ENCODE peak calls at places on chromosomes 7 and 10, in seven cellular contexts. I, G, H, E, P, Y and U are unnamed samples.

GRCh38 chr7:139745330-139746143 is 32.3 kb downstream of the HIPK2 start:
- DNase-seq in I (no peak), G (no peak), H (peak), E (no peak), P (no peak), Y (no peak), U (no peak)

GRCh38 chr7:6380310-6381095 is 67.3 kb downstream of the DAGLB start:
- DNase-seq in I (no peak), G (no peak), H (no peak), E (peak), P (no peak), Y (no peak), U (no peak)

GRCh38 chr10:93062499-93063216 is 2.1 kb downstream of the CYP26C1 start:
- DNase-seq in I (peak), G (no peak), H (peak), E (no peak), P (no peak), Y (peak), U (peak)

GRCh38 chr7:2082357-2083038 is 150.2 kb downstream of the MAD1L1 start:
- DNase-seq in I (no peak), G (no peak), H (peak), E (peak), P (no peak), Y (no peak), U (no peak)

GRCh38 chr10:76303682-76304316 is 872.4 kb downstream of the LRMDA start:
- DNase-seq in I (peak), G (peak), H (peak), E (peak), P (peak), Y (peak), U (peak)

GRCh38 chr10:45470098-45471012 is 96.3 kb downstream of the ALOX5 start:
- DNase-seq in I (no peak), G (peak), H (peak), E (peak), P (no peak), Y (peak), U (peak)

GRCh38 chr10:130809761-130810515 is 501.6 kb downstream of the TCERG1L start:
- DNase-seq in I (no peak), G (no peak), H (no peak), E (no peak), P (no peak), Y (no peak), U (no peak)

GRCh38 chr7:107025449-107026103 is 18.9 kb upstream of the PRKAR2B start:
- DNase-seq in I (no peak), G (no peak), H (no peak), E (peak), P (no peak), Y (no peak), U (no peak)

GRCh38 chr10:132139526-132139925 is 47.2 kb upstream of the DPYSL4 start:
- DNase-seq in I (no peak), G (no peak), H (no peak), E (no peak), P (no peak), Y (no peak), U (no peak)

GRCh38 chr7:70238171-70238575 is 639.9 kb downstream of the AUTS2 start:
- DNase-seq in I (no peak), G (peak), H (no peak), E (no peak), P (peak), Y (no peak), U (no peak)

GRCh38 chr10:115830260-115830970 is 442.6 kb downstream of the GFRA1 start:
- DNase-seq in I (no peak), G (no peak), H (no peak), E (no peak), P (no peak), Y (no peak), U (no peak)

GRCh38 chr10:31477584-31477983 is 158.6 kb downstream of the ZEB1 start:
- DNase-seq in I (no peak), G (no peak), H (no peak), E (no peak), P (no peak), Y (no peak), U (no peak)

GRCh38 chr10:27742926-27743735 is 2.5 kb downstream of the MKX start:
- DNase-seq in I (peak), G (no peak), H (peak), E (no peak), P (no peak), Y (peak), U (peak)

GRCh38 chr10:70549962-70550845 is 52.3 kb downstream of the PRF1 start:
- DNase-seq in I (peak), G (peak), H (peak), E (peak), P (peak), Y (peak), U (peak)

GRCh38 chr10:32961892-32962369 is 3.9 kb upstream of the ITGB1 start:
- DNase-seq in I (no peak), G (peak), H (no peak), E (peak), P (no peak), Y (no peak), U (no peak)

GRCh38 chr7:98216941-98217622 is 5.8 kb downstream of the BHLHA15 start:
- DNase-seq in I (no peak), G (no peak), H (no peak), E (no peak), P (no peak), Y (no peak), U (no peak)

GRCh38 chr7:64874114-64874513 is 29.0 kb upstream of the ZNF273 start:
- DNase-seq in I (no peak), G (no peak), H (peak), E (peak), P (no peak), Y (no peak), U (no peak)

GRCh38 chr7:123480107-123480506 is 54.3 kb downstream of the IQUB start:
- DNase-seq in I (no peak), G (no peak), H (no peak), E (no peak), P (no peak), Y (no peak), U (no peak)

GRCh38 chr7:135236727-135237126 is 3.1 kb downstream of the STRA8 start:
- DNase-seq in I (no peak), G (peak), H (no peak), E (no peak), P (no peak), Y (no peak), U (no peak)

GRCh38 chr7:87416682-87417587 is 58.5 kb downstream of the ABCB4 start:
- DNase-seq in I (peak), G (peak), H (peak), E (peak), P (peak), Y (peak), U (peak)

GRCh38 chr10:124339119-124339807 is 79.5 kb downstream of the OAT start:
- DNase-seq in I (no peak), G (no peak), H (no peak), E (no peak), P (no peak), Y (no peak), U (no peak)

GRCh38 chr7:71208881-71209280 is 76.9 kb downstream of the GALNT17 start:
- DNase-seq in I (no peak), G (no peak), H (no peak), E (no peak), P (no peak), Y (no peak), U (no peak)

GRCh38 chr10:4176500-4177281 is 391.7 kb upstream of the KLF6 start:
- DNase-seq in I (no peak), G (no peak), H (no peak), E (no peak), P (no peak), Y (no peak), U (no peak)

GRCh38 chr7:151700621-151701185 is 176.2 kb downstream of the PRKAG2 start:
- DNase-seq in I (no peak), G (no peak), H (no peak), E (peak), P (no peak), Y (no peak), U (no peak)

GRCh38 chr7:18890134-18890533 is 227.3 kb downstream of the TWIST1 start:
- DNase-seq in I (no peak), G (no peak), H (no peak), E (peak), P (no peak), Y (no peak), U (no peak)

GRCh38 chr7:45203459-45203858 is 45.9 kb downstream of the RAMP3 start:
- DNase-seq in I (no peak), G (no peak), H (no peak), E (no peak), P (no peak), Y (no peak), U (no peak)

GRCh38 chr10:122139226-122139625 is 131.9 kb upstream of the BTBD16 start:
- DNase-seq in I (no peak), G (no peak), H (no peak), E (no peak), P (no peak), Y (no peak), U (no peak)

GRCh38 chr10:100729877-100730738 is 15.3 kb upstream of the PAX2 start:
- DNase-seq in I (no peak), G (no peak), H (no peak), E (no peak), P (peak), Y (no peak), U (no peak)

GRCh38 chr7:23482686-23483085 is 12.4 kb upstream of the IGF2BP3 start:
- DNase-seq in I (no peak), G (no peak), H (no peak), E (no peak), P (no peak), Y (no peak), U (no peak)

GRCh38 chr7:139739863-139740597 is 37.8 kb downstream of the HIPK2 start:
- DNase-seq in I (no peak), G (no peak), H (no peak), E (no peak), P (no peak), Y (no peak), U (no peak)

GRCh38 chr7:132292803-132293202 is 283.5 kb downstream of the PLXNA4 start:
- DNase-seq in I (peak), G (no peak), H (no peak), E (peak), P (no peak), Y (no peak), U (no peak)

GRCh38 chr10:131928248-131929095 is 27.7 kb downstream of the PPP2R2D start:
- DNase-seq in I (no peak), G (no peak), H (no peak), E (peak), P (no peak), Y (peak), U (peak)

GRCh38 chr10:125112697-125113494 is 47.5 kb downstream of the CTBP2 start:
- DNase-seq in I (no peak), G (no peak), H (no peak), E (no peak), P (no peak), Y (no peak), U (no peak)

GRCh38 chr10:54063514-54063913 is 737.5 kb downstream of the PCDH15 start:
- DNase-seq in I (no peak), G (no peak), H (peak), E (no peak), P (no peak), Y (no peak), U (no peak)